ENCODE peak calls at places on chromosomes 13 and 19, in ten cellular contexts. One of them, this sample, is unnamed.

GRCh38 chr19:18433039-18433691 is 4.8 kb downstream of the ISYNA1 start:
- DNase-seq in midbrain: no peak
- DNase-seq in NCI-H2081: no peak
- DNase-seq in tibial artery: no peak
- DNase-seq in dorsolateral prefrontal cortex: no peak
- DNase-seq in cardiac fibroblast: no peak
- DNase-seq in adipocyte: no peak
- DNase-seq in tibial nerve: no peak
- DNase-seq in ureter: no peak
- DNase-seq in stimulated activated CD8-positive, alpha-beta memory T cell treated with anti-CD3 and anti-CD28 coated beads, Interleukin-4, amount 100 ng/mL, for 24 hours: no peak
- DNase-seq in this sample: no peak

GRCh38 chr13:75365724-75366173 is 116.2 kb downstream of the TBC1D4 start:
- DNase-seq in midbrain: no peak
- DNase-seq in NCI-H2081: no peak
- DNase-seq in tibial artery: no peak
- DNase-seq in dorsolateral prefrontal cortex: no peak
- DNase-seq in cardiac fibroblast: peak; percentile 46
- DNase-seq in adipocyte: peak; percentile 60
- DNase-seq in tibial nerve: no peak
- DNase-seq in ureter: no peak
- DNase-seq in stimulated activated CD8-positive, alpha-beta memory T cell treated with anti-CD3 and anti-CD28 coated beads, Interleukin-4, amount 100 ng/mL, for 24 hours: no peak
- DNase-seq in this sample: no peak

GRCh38 chr19:3270908-3271307 is 46.4 kb downstream of the CELF5 start:
- DNase-seq in midbrain: peak; percentile 8
- DNase-seq in NCI-H2081: peak; percentile 68
- DNase-seq in tibial artery: no peak
- DNase-seq in dorsolateral prefrontal cortex: peak; percentile 88
- DNase-seq in cardiac fibroblast: peak; percentile 47
- DNase-seq in adipocyte: peak; percentile 13
- DNase-seq in tibial nerve: no peak
- DNase-seq in ureter: no peak
- DNase-seq in stimulated activated CD8-positive, alpha-beta memory T cell treated with anti-CD3 and anti-CD28 coated beads, Interleukin-4, amount 100 ng/mL, for 24 hours: peak; percentile 38
- DNase-seq in this sample: no peak

GRCh38 chr19:56092685-56093631 is 28.1 kb downstream of the ZNF787 start:
- DNase-seq in midbrain: no peak
- DNase-seq in NCI-H2081: no peak
- DNase-seq in tibial artery: no peak
- DNase-seq in dorsolateral prefrontal cortex: no peak
- DNase-seq in cardiac fibroblast: no peak
- DNase-seq in adipocyte: no peak
- DNase-seq in tibial nerve: no peak
- DNase-seq in ureter: no peak
- DNase-seq in stimulated activated CD8-positive, alpha-beta memory T cell treated with anti-CD3 and anti-CD28 coated beads, Interleukin-4, amount 100 ng/mL, for 24 hours: no peak
- DNase-seq in this sample: no peak

GRCh38 chr13:111486331-111486730 is 165.9 kb downstream of the TEX29 start:
- DNase-seq in midbrain: no peak
- DNase-seq in NCI-H2081: no peak
- DNase-seq in tibial artery: no peak
- DNase-seq in dorsolateral prefrontal cortex: no peak
- DNase-seq in cardiac fibroblast: no peak
- DNase-seq in adipocyte: no peak
- DNase-seq in tibial nerve: no peak
- DNase-seq in ureter: peak; percentile 37
- DNase-seq in stimulated activated CD8-positive, alpha-beta memory T cell treated with anti-CD3 and anti-CD28 coated beads, Interleukin-4, amount 100 ng/mL, for 24 hours: no peak
- DNase-seq in this sample: no peak

GRCh38 chr13:35766663-35767062 is 290.2 kb upstream of the MAB21L1 start:
- DNase-seq in midbrain: no peak
- DNase-seq in NCI-H2081: no peak
- DNase-seq in tibial artery: no peak
- DNase-seq in dorsolateral prefrontal cortex: no peak
- DNase-seq in cardiac fibroblast: no peak
- DNase-seq in adipocyte: no peak
- DNase-seq in tibial nerve: no peak
- DNase-seq in ureter: no peak
- DNase-seq in stimulated activated CD8-positive, alpha-beta memory T cell treated with anti-CD3 and anti-CD28 coated beads, Interleukin-4, amount 100 ng/mL, for 24 hours: no peak
- DNase-seq in this sample: no peak

GRCh38 chr19:4206818-4207484 is 22.4 kb upstream of the EBI3 start:
- DNase-seq in midbrain: no peak
- DNase-seq in NCI-H2081: no peak
- DNase-seq in tibial artery: no peak
- DNase-seq in dorsolateral prefrontal cortex: no peak
- DNase-seq in cardiac fibroblast: peak; percentile 54
- DNase-seq in adipocyte: no peak
- DNase-seq in tibial nerve: no peak
- DNase-seq in ureter: no peak
- DNase-seq in stimulated activated CD8-positive, alpha-beta memory T cell treated with anti-CD3 and anti-CD28 coated beads, Interleukin-4, amount 100 ng/mL, for 24 hours: no peak
- DNase-seq in this sample: no peak

GRCh38 chr13:24671367-24672117 is 8.7 kb upstream of the ATP12A start:
- DNase-seq in midbrain: peak; percentile 40
- DNase-seq in NCI-H2081: peak; percentile 18
- DNase-seq in tibial artery: peak; percentile 72
- DNase-seq in dorsolateral prefrontal cortex: no peak
- DNase-seq in cardiac fibroblast: peak; percentile 89
- DNase-seq in adipocyte: peak; percentile 94
- DNase-seq in tibial nerve: no peak
- DNase-seq in ureter: peak; percentile 55
- DNase-seq in stimulated activated CD8-positive, alpha-beta memory T cell treated with anti-CD3 and anti-CD28 coated beads, Interleukin-4, amount 100 ng/mL, for 24 hours: no peak
- DNase-seq in this sample: peak; percentile 69

GRCh38 chr13:110030394-110030928 is 244.1 kb upstream of the IRS2 start:
- DNase-seq in midbrain: no peak
- DNase-seq in NCI-H2081: no peak
- DNase-seq in tibial artery: no peak
- DNase-seq in dorsolateral prefrontal cortex: no peak
- DNase-seq in cardiac fibroblast: no peak
- DNase-seq in adipocyte: no peak
- DNase-seq in tibial nerve: no peak
- DNase-seq in ureter: no peak
- DNase-seq in stimulated activated CD8-positive, alpha-beta memory T cell treated with anti-CD3 and anti-CD28 coated beads, Interleukin-4, amount 100 ng/mL, for 24 hours: no peak
- DNase-seq in this sample: no peak

GRCh38 chr19:13060964-13061927 is 41.4 kb downstream of the LYL1 start:
- DNase-seq in midbrain: peak; percentile 95
- DNase-seq in NCI-H2081: peak; percentile 75
- DNase-seq in tibial artery: peak; percentile 84
- DNase-seq in dorsolateral prefrontal cortex: peak; percentile 92
- DNase-seq in cardiac fibroblast: peak; percentile 81
- DNase-seq in adipocyte: peak; percentile 95
- DNase-seq in tibial nerve: peak; percentile 85
- DNase-seq in ureter: peak; percentile 87
- DNase-seq in stimulated activated CD8-positive, alpha-beta memory T cell treated with anti-CD3 and anti-CD28 coated beads, Interleukin-4, amount 100 ng/mL, for 24 hours: peak; percentile 68
- DNase-seq in this sample: peak; percentile 80

GRCh38 chr19:35991731-35992450 is 3.1 kb upstream of the SDHAF1 start:
- DNase-seq in midbrain: no peak
- DNase-seq in NCI-H2081: no peak
- DNase-seq in tibial artery: no peak
- DNase-seq in dorsolateral prefrontal cortex: no peak
- DNase-seq in cardiac fibroblast: peak; percentile 33
- DNase-seq in adipocyte: no peak
- DNase-seq in tibial nerve: no peak
- DNase-seq in ureter: no peak
- DNase-seq in stimulated activated CD8-positive, alpha-beta memory T cell treated with anti-CD3 and anti-CD28 coated beads, Interleukin-4, amount 100 ng/mL, for 24 hours: no peak
- DNase-seq in this sample: no peak

GRCh38 chr19:403221-404036 is 5.5 kb downstream of the C2CD4C start:
- DNase-seq in midbrain: no peak
- DNase-seq in NCI-H2081: peak; percentile 15
- DNase-seq in tibial artery: no peak
- DNase-seq in dorsolateral prefrontal cortex: peak; percentile 40
- DNase-seq in cardiac fibroblast: no peak
- DNase-seq in adipocyte: no peak
- DNase-seq in tibial nerve: peak; percentile 5
- DNase-seq in ureter: no peak
- DNase-seq in stimulated activated CD8-positive, alpha-beta memory T cell treated with anti-CD3 and anti-CD28 coated beads, Interleukin-4, amount 100 ng/mL, for 24 hours: no peak
- DNase-seq in this sample: no peak

GRCh38 chr19:16096281-16096855 is 15.3 kb upstream of the RAB8A start:
- DNase-seq in midbrain: no peak
- DNase-seq in NCI-H2081: no peak
- DNase-seq in tibial artery: no peak
- DNase-seq in dorsolateral prefrontal cortex: no peak
- DNase-seq in cardiac fibroblast: no peak
- DNase-seq in adipocyte: no peak
- DNase-seq in tibial nerve: no peak
- DNase-seq in ureter: no peak
- DNase-seq in stimulated activated CD8-positive, alpha-beta memory T cell treated with anti-CD3 and anti-CD28 coated beads, Interleukin-4, amount 100 ng/mL, for 24 hours: no peak
- DNase-seq in this sample: no peak

GRCh38 chr13:24863748-24864540 is 100.0 kb downstream of the RNF17 start:
- DNase-seq in midbrain: no peak
- DNase-seq in NCI-H2081: no peak
- DNase-seq in tibial artery: no peak
- DNase-seq in dorsolateral prefrontal cortex: no peak
- DNase-seq in cardiac fibroblast: no peak
- DNase-seq in adipocyte: no peak
- DNase-seq in tibial nerve: no peak
- DNase-seq in ureter: no peak
- DNase-seq in stimulated activated CD8-positive, alpha-beta memory T cell treated with anti-CD3 and anti-CD28 coated beads, Interleukin-4, amount 100 ng/mL, for 24 hours: no peak
- DNase-seq in this sample: no peak

GRCh38 chr13:33230178-33230881 is 55.2 kb downstream of the STARD13 start:
- DNase-seq in midbrain: no peak
- DNase-seq in NCI-H2081: no peak
- DNase-seq in tibial artery: no peak
- DNase-seq in dorsolateral prefrontal cortex: no peak
- DNase-seq in cardiac fibroblast: peak; percentile 67
- DNase-seq in adipocyte: peak; percentile 66
- DNase-seq in tibial nerve: no peak
- DNase-seq in ureter: no peak
- DNase-seq in stimulated activated CD8-positive, alpha-beta memory T cell treated with anti-CD3 and anti-CD28 coated beads, Interleukin-4, amount 100 ng/mL, for 24 hours: no peak
- DNase-seq in this sample: no peak

This sample was measured in right atrium auricular region.